ENCODE peak calls at places on chromosomes 16 and 17, in eight cellular contexts. One of them, this sample, is unnamed.

GRCh38 chr16:15948532-15949209 is 745 bp upstream of the ABCC1 start:
- DNase-seq in GM13976: peak
- DNase-seq in progenitor cell of endocrine pancreas: no peak
- DNase-seq in cardiac fibroblast: no peak
- DNase-seq in RWPE1: no peak
- DNase-seq in HFF-Myc: no peak
- DNase-seq in activated B cell treated with CpG ODN at 0.5 μM for 24 hours: no peak
- DNase-seq in PC-3: no peak
- DNase-seq in this sample: peak

GRCh38 chr17:30969989-30970680 is 704 bp upstream of the RNF135 start:
- DNase-seq in GM13976: peak
- DNase-seq in progenitor cell of endocrine pancreas: no peak
- DNase-seq in cardiac fibroblast: peak
- DNase-seq in RWPE1: peak
- DNase-seq in HFF-Myc: no peak
- DNase-seq in activated B cell treated with CpG ODN at 0.5 μM for 24 hours: peak
- DNase-seq in PC-3: peak
- DNase-seq in this sample: peak

GRCh38 chr16:1257561-1258217 is 1.8 kb downstream of the TPSD1 start:
- DNase-seq in GM13976: no peak
- DNase-seq in progenitor cell of endocrine pancreas: no peak
- DNase-seq in cardiac fibroblast: no peak
- DNase-seq in RWPE1: no peak
- DNase-seq in HFF-Myc: no peak
- DNase-seq in activated B cell treated with CpG ODN at 0.5 μM for 24 hours: no peak
- DNase-seq in PC-3: no peak
- DNase-seq in this sample: no peak

GRCh38 chr17:19569785-19570496 is 36.3 kb downstream of the SLC47A1 start:
- DNase-seq in GM13976: no peak
- DNase-seq in progenitor cell of endocrine pancreas: no peak
- DNase-seq in cardiac fibroblast: no peak
- DNase-seq in RWPE1: no peak
- DNase-seq in HFF-Myc: no peak
- DNase-seq in activated B cell treated with CpG ODN at 0.5 μM for 24 hours: no peak
- DNase-seq in PC-3: peak
- DNase-seq in this sample: no peak

GRCh38 chr16:57893559-57894389 is 77.2 kb downstream of the CNGB1 start:
- DNase-seq in GM13976: no peak
- DNase-seq in progenitor cell of endocrine pancreas: no peak
- DNase-seq in cardiac fibroblast: peak
- DNase-seq in RWPE1: peak
- DNase-seq in HFF-Myc: no peak
- DNase-seq in activated B cell treated with CpG ODN at 0.5 μM for 24 hours: no peak
- DNase-seq in PC-3: peak
- DNase-seq in this sample: no peak

GRCh38 chr17:81403040-81403467 is 7.8 kb downstream of the BAHCC1 start:
- DNase-seq in GM13976: no peak
- DNase-seq in progenitor cell of endocrine pancreas: no peak
- DNase-seq in cardiac fibroblast: no peak
- DNase-seq in RWPE1: no peak
- DNase-seq in HFF-Myc: no peak
- DNase-seq in activated B cell treated with CpG ODN at 0.5 μM for 24 hours: no peak
- DNase-seq in PC-3: no peak
- DNase-seq in this sample: no peak

GRCh38 chr16:72240949-72241348 is 69.0 kb upstream of the PMFBP1 start:
- DNase-seq in GM13976: no peak
- DNase-seq in progenitor cell of endocrine pancreas: no peak
- DNase-seq in cardiac fibroblast: no peak
- DNase-seq in RWPE1: no peak
- DNase-seq in HFF-Myc: no peak
- DNase-seq in activated B cell treated with CpG ODN at 0.5 μM for 24 hours: no peak
- DNase-seq in PC-3: no peak
- DNase-seq in this sample: no peak

GRCh38 chr17:66301864-66302741 is at the start of gene PRKCA:
- DNase-seq in GM13976: peak
- DNase-seq in progenitor cell of endocrine pancreas: peak
- DNase-seq in cardiac fibroblast: peak
- DNase-seq in RWPE1: peak
- DNase-seq in HFF-Myc: no peak
- DNase-seq in activated B cell treated with CpG ODN at 0.5 μM for 24 hours: peak
- DNase-seq in PC-3: peak
- DNase-seq in this sample: peak

GRCh38 chr16:69490707-69491324 is 66.4 kb downstream of the CYB5B start:
- DNase-seq in GM13976: no peak
- DNase-seq in progenitor cell of endocrine pancreas: no peak
- DNase-seq in cardiac fibroblast: peak
- DNase-seq in RWPE1: no peak
- DNase-seq in HFF-Myc: no peak
- DNase-seq in activated B cell treated with CpG ODN at 0.5 μM for 24 hours: no peak
- DNase-seq in PC-3: no peak
- DNase-seq in this sample: no peak

GRCh38 chr17:382644-383533 is 30.3 kb upstream of the RPH3AL start:
- DNase-seq in GM13976: no peak
- DNase-seq in progenitor cell of endocrine pancreas: no peak
- DNase-seq in cardiac fibroblast: peak
- DNase-seq in RWPE1: no peak
- DNase-seq in HFF-Myc: no peak
- DNase-seq in activated B cell treated with CpG ODN at 0.5 μM for 24 hours: no peak
- DNase-seq in PC-3: no peak
- DNase-seq in this sample: no peak

GRCh38 chr17:51044964-51045363 is 75.7 kb downstream of the SPAG9 start:
- DNase-seq in GM13976: no peak
- DNase-seq in progenitor cell of endocrine pancreas: no peak
- DNase-seq in cardiac fibroblast: no peak
- DNase-seq in RWPE1: no peak
- DNase-seq in HFF-Myc: no peak
- DNase-seq in activated B cell treated with CpG ODN at 0.5 μM for 24 hours: no peak
- DNase-seq in PC-3: no peak
- DNase-seq in this sample: no peak

GRCh38 chr16:75527825-75528299 is 8.0 kb downstream of the CHST5 start:
- DNase-seq in GM13976: no peak
- DNase-seq in progenitor cell of endocrine pancreas: no peak
- DNase-seq in cardiac fibroblast: no peak
- DNase-seq in RWPE1: no peak
- DNase-seq in HFF-Myc: no peak
- DNase-seq in activated B cell treated with CpG ODN at 0.5 μM for 24 hours: no peak
- DNase-seq in PC-3: no peak
- DNase-seq in this sample: no peak

GRCh38 chr17:7549401-7550055 is 670 bp downstream of the TNFSF12 start:
- DNase-seq in GM13976: no peak
- DNase-seq in progenitor cell of endocrine pancreas: no peak
- DNase-seq in cardiac fibroblast: no peak
- DNase-seq in RWPE1: no peak
- DNase-seq in HFF-Myc: no peak
- DNase-seq in activated B cell treated with CpG ODN at 0.5 μM for 24 hours: peak
- DNase-seq in PC-3: no peak
- DNase-seq in this sample: peak

GRCh38 chr17:82876602-82877391 is 37.0 kb upstream of the ZNF750 start:
- DNase-seq in GM13976: no peak
- DNase-seq in progenitor cell of endocrine pancreas: peak
- DNase-seq in cardiac fibroblast: peak
- DNase-seq in RWPE1: peak
- DNase-seq in HFF-Myc: peak
- DNase-seq in activated B cell treated with CpG ODN at 0.5 μM for 24 hours: no peak
- DNase-seq in PC-3: peak
- DNase-seq in this sample: no peak

GRCh38 chr16:53804467-53804866 is 100.5 kb downstream of the FTO start:
- DNase-seq in GM13976: no peak
- DNase-seq in progenitor cell of endocrine pancreas: no peak
- DNase-seq in cardiac fibroblast: no peak
- DNase-seq in RWPE1: no peak
- DNase-seq in HFF-Myc: no peak
- DNase-seq in activated B cell treated with CpG ODN at 0.5 μM for 24 hours: no peak
- DNase-seq in PC-3: no peak
- DNase-seq in this sample: no peak

GRCh38 chr17:74807925-74808324 is 31.8 kb upstream of the NAT9 start:
- DNase-seq in GM13976: no peak
- DNase-seq in progenitor cell of endocrine pancreas: no peak
- DNase-seq in cardiac fibroblast: no peak
- DNase-seq in RWPE1: no peak
- DNase-seq in HFF-Myc: no peak
- DNase-seq in activated B cell treated with CpG ODN at 0.5 μM for 24 hours: no peak
- DNase-seq in PC-3: no peak
- DNase-seq in this sample: no peak

GRCh38 chr17:59903455-59903854 is 10.5 kb downstream of the RPS6KB1 start:
- DNase-seq in GM13976: no peak
- DNase-seq in progenitor cell of endocrine pancreas: no peak
- DNase-seq in cardiac fibroblast: no peak
- DNase-seq in RWPE1: no peak
- DNase-seq in HFF-Myc: no peak
- DNase-seq in activated B cell treated with CpG ODN at 0.5 μM for 24 hours: no peak
- DNase-seq in PC-3: no peak
- DNase-seq in this sample: no peak

GRCh38 chr17:59897090-59897489 is 4.2 kb downstream of the RPS6KB1 start:
- DNase-seq in GM13976: no peak
- DNase-seq in progenitor cell of endocrine pancreas: no peak
- DNase-seq in cardiac fibroblast: no peak
- DNase-seq in RWPE1: no peak
- DNase-seq in HFF-Myc: no peak
- DNase-seq in activated B cell treated with CpG ODN at 0.5 μM for 24 hours: no peak
- DNase-seq in PC-3: peak
- DNase-seq in this sample: no peak

GRCh38 chr17:59893617-59894100 is 738 bp downstream of the RPS6KB1 start:
- DNase-seq in GM13976: no peak
- DNase-seq in progenitor cell of endocrine pancreas: no peak
- DNase-seq in cardiac fibroblast: peak
- DNase-seq in RWPE1: peak
- DNase-seq in HFF-Myc: no peak
- DNase-seq in activated B cell treated with CpG ODN at 0.5 μM for 24 hours: no peak
- DNase-seq in PC-3: peak
- DNase-seq in this sample: peak

GRCh38 chr17:59901604-59902003 is 8.7 kb downstream of the RPS6KB1 start:
- DNase-seq in GM13976: no peak
- DNase-seq in progenitor cell of endocrine pancreas: no peak
- DNase-seq in cardiac fibroblast: no peak
- DNase-seq in RWPE1: no peak
- DNase-seq in HFF-Myc: no peak
- DNase-seq in activated B cell treated with CpG ODN at 0.5 μM for 24 hours: no peak
- DNase-seq in PC-3: no peak
- DNase-seq in this sample: no peak

GRCh38 chr17:59899099-59899498 is 6.2 kb downstream of the RPS6KB1 start:
- DNase-seq in GM13976: no peak
- DNase-seq in progenitor cell of endocrine pancreas: no peak
- DNase-seq in cardiac fibroblast: peak
- DNase-seq in RWPE1: peak
- DNase-seq in HFF-Myc: no peak
- DNase-seq in activated B cell treated with CpG ODN at 0.5 μM for 24 hours: no peak
- DNase-seq in PC-3: no peak
- DNase-seq in this sample: no peak
- TF ChIP-seq CTCF in GM13976: no peak
- TF ChIP-seq CTCF in progenitor cell of endocrine pancreas: no peak
- TF ChIP-seq CTCF in cardiac fibroblast: no peak
- TF ChIP-seq CTCF in RWPE1: peak
- TF ChIP-seq CTCF in HFF-Myc: no peak
- TF ChIP-seq CTCF in activated B cell treated with CpG ODN at 0.5 μM for 24 hours: no peak
- TF ChIP-seq CTCF in PC-3: no peak
- TF ChIP-seq CTCF in this sample: no peak

DNA sequence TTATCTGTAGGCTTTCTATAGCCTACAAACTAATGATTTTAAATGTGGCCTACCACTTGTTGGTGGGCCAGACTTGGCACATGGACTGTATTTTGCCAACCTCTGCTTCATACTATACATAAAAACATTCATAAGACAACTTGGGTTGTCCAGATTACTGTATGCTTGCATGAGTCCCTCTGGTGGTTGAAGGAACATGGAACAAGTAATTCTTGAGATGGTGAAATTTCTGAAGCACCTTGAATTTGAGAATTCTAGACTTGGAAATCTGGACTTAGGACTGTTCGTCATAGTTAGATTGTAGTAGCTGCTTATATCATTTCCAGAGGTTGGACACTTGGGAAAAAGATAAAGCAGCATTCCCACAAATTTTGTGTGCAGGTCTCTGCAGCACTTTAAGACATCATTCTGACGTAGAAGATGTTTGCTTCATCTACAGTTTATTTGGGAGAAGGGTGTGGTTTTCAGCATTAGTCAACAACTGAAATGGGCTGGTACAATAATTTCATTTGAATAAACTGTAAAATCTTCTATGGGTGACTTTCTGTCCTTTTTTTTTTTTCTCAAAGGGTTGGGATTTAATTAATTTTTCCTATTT is 31.2 kb downstream of the NFATC3 start:
- DNase-seq in GM13976: peak
- DNase-seq in progenitor cell of endocrine pancreas: no peak
- DNase-seq in cardiac fibroblast: peak
- DNase-seq in RWPE1: peak
- DNase-seq in HFF-Myc: no peak
- DNase-seq in activated B cell treated with CpG ODN at 0.5 μM for 24 hours: no peak
- DNase-seq in PC-3: peak
- DNase-seq in this sample: peak
- TF ChIP-seq CTCF in GM13976: peak
- TF ChIP-seq CTCF in progenitor cell of endocrine pancreas: peak
- TF ChIP-seq CTCF in cardiac fibroblast: peak
- TF ChIP-seq CTCF in RWPE1: peak
- TF ChIP-seq CTCF in HFF-Myc: peak
- TF ChIP-seq CTCF in activated B cell treated with CpG ODN at 0.5 μM for 24 hours: peak
- TF ChIP-seq CTCF in PC-3: peak
- TF ChIP-seq CTCF in this sample: no peak

GRCh38 chr16:78720416-78720815 is 621.0 kb downstream of the WWOX start:
- DNase-seq in GM13976: no peak
- DNase-seq in progenitor cell of endocrine pancreas: no peak
- DNase-seq in cardiac fibroblast: no peak
- DNase-seq in RWPE1: no peak
- DNase-seq in HFF-Myc: no peak
- DNase-seq in activated B cell treated with CpG ODN at 0.5 μM for 24 hours: no peak
- DNase-seq in PC-3: no peak
- DNase-seq in this sample: no peak
- TF ChIP-seq CTCF in GM13976: no peak
- TF ChIP-seq CTCF in progenitor cell of endocrine pancreas: no peak
- TF ChIP-seq CTCF in cardiac fibroblast: no peak
- TF ChIP-seq CTCF in RWPE1: no peak
- TF ChIP-seq CTCF in HFF-Myc: no peak
- TF ChIP-seq CTCF in activated B cell treated with CpG ODN at 0.5 μM for 24 hours: no peak
- TF ChIP-seq CTCF in PC-3: no peak
- TF ChIP-seq CTCF in this sample: no peak

DNA sequence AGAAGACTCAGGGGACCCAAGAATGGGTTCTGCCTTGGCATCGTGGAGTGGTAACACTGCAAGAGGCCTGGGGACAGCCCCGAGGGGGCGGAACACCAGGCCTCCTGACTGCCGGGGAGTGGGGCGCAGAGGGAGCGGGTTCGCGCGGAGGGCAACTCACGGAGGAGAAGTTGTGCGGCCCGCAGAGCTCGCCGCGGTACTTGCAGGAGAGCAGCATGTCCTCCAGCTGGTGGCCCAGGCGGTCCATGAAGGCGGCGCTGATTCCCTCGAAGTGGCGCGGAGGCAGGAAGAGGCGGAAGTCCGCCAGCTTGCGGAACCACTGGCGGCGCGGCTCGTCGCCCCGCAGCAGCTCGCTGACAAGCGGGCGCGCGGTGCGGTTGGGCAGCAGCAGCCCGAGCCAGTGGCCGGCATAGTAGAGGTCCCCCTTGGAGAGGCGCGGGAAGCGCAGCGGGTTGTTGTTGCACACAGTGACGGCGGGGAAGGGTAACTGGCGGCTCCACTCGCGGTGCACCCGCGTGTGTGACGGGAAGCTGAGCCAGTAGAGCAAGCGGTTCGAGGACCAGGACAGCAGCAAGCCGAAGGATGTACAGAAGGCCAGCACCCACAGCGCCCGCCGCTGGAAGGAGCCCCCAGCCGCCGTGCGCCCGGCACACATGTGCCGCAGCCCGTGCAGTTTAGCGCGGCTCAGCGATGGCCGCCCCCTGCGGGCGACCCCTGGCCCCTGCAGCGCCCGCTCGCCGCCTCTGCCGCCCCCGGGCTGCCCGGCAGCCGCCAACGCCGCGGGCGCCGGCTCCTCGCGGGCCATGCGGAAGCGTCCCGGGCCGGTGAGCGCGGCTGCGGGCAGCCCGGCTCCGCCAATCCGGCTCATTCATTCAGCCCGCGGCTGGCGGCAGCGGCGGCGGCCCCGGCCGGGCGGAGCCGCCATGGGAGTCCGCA is 1.6 kb downstream of the ASIC2 start:
- DNase-seq in GM13976: peak
- DNase-seq in progenitor cell of endocrine pancreas: peak
- DNase-seq in cardiac fibroblast: peak
- DNase-seq in RWPE1: peak
- DNase-seq in HFF-Myc: no peak
- DNase-seq in activated B cell treated with CpG ODN at 0.5 μM for 24 hours: no peak
- DNase-seq in PC-3: no peak
- DNase-seq in this sample: no peak
- TF ChIP-seq CTCF in GM13976: no peak
- TF ChIP-seq CTCF in progenitor cell of endocrine pancreas: peak
- TF ChIP-seq CTCF in cardiac fibroblast: no peak
- TF ChIP-seq CTCF in RWPE1: no peak
- TF ChIP-seq CTCF in HFF-Myc: no peak
- TF ChIP-seq CTCF in activated B cell treated with CpG ODN at 0.5 μM for 24 hours: no peak
- TF ChIP-seq CTCF in PC-3: no peak
- TF ChIP-seq CTCF in this sample: no peak